ENCODE peak calls at places on chromosomes 2 and 18, in eight cellular contexts. X is uterus, U is stomach, R is breast epithelium, C is HCT116, E is IMR-90, V is transverse colon, B is body of pancreas. S is an unnamed sample.
A peak's percentile ranks its signal among the peaks of the same experiment; 100 is the strongest.

GRCh38 chr2:141113301-141113700 is 1017.5 kb downstream of the LRP1B start:
- DNase-seq in X (no peak), U (no peak), R (no peak), C (no peak), E (no peak), V (no peak), B (no peak), S (no peak)

GRCh38 chr2:177171418-177171865 is 41.2 kb upstream of the HNRNPA3 start:
- DNase-seq in X (no peak), U (peak; percentile 69), R (no peak), C (no peak), E (no peak), V (no peak), B (peak; percentile 54), S (no peak)

GRCh38 chr2:200466703-200467418 is 43.0 kb downstream of the KCTD18 start:
- DNase-seq in X (peak; percentile 56), U (no peak), R (no peak), C (no peak), E (peak; percentile 56), V (no peak), B (no peak), S (peak; percentile 81)

GRCh38 chr2:28407131-28407975 is 14.7 kb downstream of the FOSL2 start:
- DNase-seq in X (no peak), U (no peak), R (no peak), C (no peak), E (no peak), V (no peak), B (no peak), S (peak; percentile 61)

GRCh38 chr18:48947102-48947501 is 3.7 kb downstream of the SMAD7 start:
- DNase-seq in X (no peak), U (no peak), R (no peak), C (no peak), E (no peak), V (no peak), B (no peak), S (peak; percentile 45)

GRCh38 chr2:36526216-36526615 is 71.8 kb downstream of the FEZ2 start:
- DNase-seq in X (no peak), U (no peak), R (no peak), C (no peak), E (peak; percentile 74), V (no peak), B (no peak), S (no peak)

GRCh38 chr2:145845207-145845894 is 1325.4 kb upstream of the ZEB2 start:
- DNase-seq in X (no peak), U (no peak), R (no peak), C (no peak), E (peak; percentile 4), V (no peak), B (no peak), S (no peak)

GRCh38 chr2:75548036-75548573 is 12.6 kb downstream of the EVA1A start:
- DNase-seq in X (no peak), U (peak; percentile 30), R (no peak), C (no peak), E (peak; percentile 49), V (no peak), B (peak; percentile 34), S (no peak)

GRCh38 chr2:136479696-136480095 is 285.6 kb upstream of the THSD7B start:
- DNase-seq in X (no peak), U (no peak), R (no peak), C (no peak), E (no peak), V (no peak), B (no peak), S (no peak)

GRCh38 chr18:33839452-33840225 is 261.6 kb downstream of the ASXL3 start:
- DNase-seq in X (no peak), U (no peak), R (no peak), C (peak; percentile 4), E (peak; percentile 48), V (peak; percentile 44), B (peak; percentile 41), S (no peak)

GRCh38 chr2:231399853-231400667 is 4.5 kb downstream of the B3GNT7 start:
- DNase-seq in X (peak; percentile 64), U (peak; percentile 64), R (no peak), C (no peak), E (no peak), V (no peak), B (peak; percentile 78), S (peak; percentile 83)

GRCh38 chr18:49814147-49814499 is 790 bp upstream of the ACAA2 start:
- DNase-seq in X (peak; percentile 65), U (no peak), R (peak; percentile 61), C (no peak), E (peak; percentile 69), V (peak; percentile 63), B (peak; percentile 69), S (peak; percentile 64)

GRCh38 chr18:70333757-70334156 is 44.9 kb downstream of the SOCS6 start:
- DNase-seq in X (no peak), U (no peak), R (no peak), C (peak; percentile 32), E (peak; percentile 100), V (no peak), B (no peak), S (no peak)

DNA sequence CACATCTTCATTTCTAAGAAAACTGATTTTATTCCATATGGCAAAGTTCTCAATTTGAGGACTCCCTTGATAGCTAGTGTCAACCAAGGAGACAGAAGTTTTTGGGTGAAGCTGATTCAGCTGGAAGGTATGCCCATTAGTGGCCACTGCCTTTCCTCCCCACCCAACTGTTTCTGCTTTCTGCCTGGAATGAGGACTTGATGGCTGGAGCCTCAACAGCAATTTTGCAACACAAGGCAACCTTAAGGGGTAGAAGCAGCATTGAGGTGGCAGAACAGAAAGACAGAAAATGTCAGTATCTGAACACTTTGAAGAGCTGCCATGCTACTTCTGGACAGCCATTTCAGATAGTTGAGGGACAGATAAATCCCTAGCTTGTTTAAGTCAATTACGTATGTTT is 47.0 kb downstream of the INHBB start:
- DNase-seq in X (no peak), U (no peak), R (no peak), C (no peak), E (no peak), V (no peak), B (no peak), S (no peak)
- H3K27ac ChIP-seq in X (no peak overlapping the region), U (no peak overlapping the region), R (no peak overlapping the region), C (no peak overlapping the region), E (no peak overlapping the region), V (no peak overlapping the region), B (no peak overlapping the region), S (no peak overlapping the region)

GRCh38 chr18:8893221-8893620 is 187.9 kb downstream of the MTCL1 start:
- DNase-seq in X (no peak), U (no peak), R (no peak), C (no peak), E (no peak), V (no peak), B (no peak), S (no peak)
- H3K36me3 ChIP-seq in X (no peaks in the 10 kb centered on the region), U (no peaks in the 10 kb centered on the region), R (no peaks in the 10 kb centered on the region), C (no peaks in the 10 kb centered on the region), E (no peaks in the 10 kb centered on the region), V (no peaks in the 10 kb centered on the region), B (no peaks in the 10 kb centered on the region), S (no peaks in the 10 kb centered on the region)

GRCh38 chr2:215356948-215357461 is 45.1 kb downstream of the ATIC start:
- DNase-seq in X (no peak), U (no peak), R (no peak), C (no peak), E (peak; percentile 65), V (no peak), B (no peak), S (no peak)
- TF ChIP-seq POLR2A in X (no peak), U (no peak), R (no peak), C (no peak), E (peak; percentile 61), V (no peak), B (no peak), S (no peak)

GRCh38 chr2:54456526-54457325 is 599 bp downstream of the SPTBN1 start:
- DNase-seq in X (peak; percentile 46), U (no peak), R (no peak), C (no peak), E (peak; percentile 19), V (peak; percentile 17), B (peak; percentile 31), S (peak; percentile 28)
- H3K27ac ChIP-seq in X (peak overlapping the region; percentile 94), U (peak overlapping the region; percentile 89), R (peak overlapping the region; percentile 87), C (peak overlapping the region; percentile 64), E (peak overlapping the region; percentile 69), V (peak overlapping the region; percentile 93), B (peak overlapping the region; percentile 79), S (peak overlapping the region; percentile 39)

S was measured in adrenal gland.